ENCODE peak calls at places on chromosomes 1 and 21, in six cellular contexts. B is breast epithelium, A is right cardiac atrium, N is cardiac muscle cell, R is mesendoderm, I is neural progenitor cell. O is an unnamed sample.

GRCh38 chr1:85297855-85298629 is 21.6 kb upstream of the BCL10 start:
- DNase-seq in B (no peak), R (peak), N (no peak), I (no peak), A (no peak), O (peak)

GRCh38 chr1:48093696-48094518 is 96.7 kb upstream of the TRABD2B start:
- DNase-seq in R (peak), B (peak), N (peak), I (peak), A (peak), O (peak)

GRCh38 chr1:247370786-247371732 is 39.4 kb upstream of the ZNF496 start:
- DNase-seq in R (no peak), N (no peak), A (no peak), I (no peak), B (no peak), O (no peak)

GRCh38 chr1:159821171-159821867 is 5.4 kb upstream of the SLAMF8 start:
- DNase-seq in N (no peak), B (no peak), R (peak), I (peak), A (no peak), O (no peak)

GRCh38 chr21:33069994-33070811 is at the start of gene OLIG1:
- DNase-seq in I (peak), B (no peak), R (peak), A (peak), N (peak), O (no peak)

GRCh38 chr1:82451191-82451590 is 650.5 kb downstream of the ADGRL2 start:
- DNase-seq in I (no peak), A (no peak), N (no peak), R (no peak), B (no peak), O (no peak)

GRCh38 chr1:177660188-177660587 is 309.7 kb downstream of the SEC16B start:
- DNase-seq in A (no peak), N (no peak), B (no peak), I (no peak), R (no peak), O (no peak)

GRCh38 chr1:174682419-174683008 is 234.8 kb downstream of the GPR52 start:
- DNase-seq in N (no peak), A (no peak), B (no peak), I (no peak), R (no peak), O (no peak)

GRCh38 chr1:35186239-35186638 is 6.7 kb downstream of the SFPQ start:
- DNase-seq in B (no peak), A (no peak), N (no peak), R (no peak), I (no peak), O (no peak)

GRCh38 chr1:74468982-74469603 is 43.3 kb downstream of the LRRC53 start:
- DNase-seq in A (no peak), B (no peak), R (peak), N (peak), I (peak), O (no peak)

GRCh38 chr1:59144959-59145358 is 151.9 kb upstream of the FGGY start:
- DNase-seq in N (no peak), I (no peak), A (no peak), B (no peak), R (no peak), O (no peak)

GRCh38 chr1:153647375-153647714 is 11.2 kb upstream of the SNAPIN start:
- DNase-seq in N (no peak), R (peak), A (no peak), B (no peak), I (no peak), O (no peak)

GRCh38 chr1:25861316-25862286 is 2.3 kb upstream of the AUNIP start:
- DNase-seq in A (peak), N (no peak), B (no peak), I (peak), R (peak), O (no peak)

GRCh38 chr1:180598333-180598979 is 33.4 kb upstream of the XPR1 start:
- DNase-seq in B (no peak), I (peak), A (no peak), R (peak), N (no peak), O (no peak)

GRCh38 chr1:93079685-93080141 is 630 bp downstream of the MTF2 start:
- DNase-seq in R (peak), A (peak), I (peak), B (peak), N (peak), O (peak)

GRCh38 chr1:20964540-20965484 is 177.7 kb upstream of the HP1BP3 start:
- DNase-seq in B (no peak), R (peak), N (no peak), I (no peak), A (no peak), O (no peak)

GRCh38 chr1:220182656-220183055 is 88.7 kb downstream of the IARS2 start:
- DNase-seq in I (no peak), B (no peak), R (no peak), N (no peak), A (no peak), O (no peak)
- H3K4me3 ChIP-seq in I (no peak), B (no peak), R (no peak), N (no peak), A (no peak), O (no peak)

DNA sequence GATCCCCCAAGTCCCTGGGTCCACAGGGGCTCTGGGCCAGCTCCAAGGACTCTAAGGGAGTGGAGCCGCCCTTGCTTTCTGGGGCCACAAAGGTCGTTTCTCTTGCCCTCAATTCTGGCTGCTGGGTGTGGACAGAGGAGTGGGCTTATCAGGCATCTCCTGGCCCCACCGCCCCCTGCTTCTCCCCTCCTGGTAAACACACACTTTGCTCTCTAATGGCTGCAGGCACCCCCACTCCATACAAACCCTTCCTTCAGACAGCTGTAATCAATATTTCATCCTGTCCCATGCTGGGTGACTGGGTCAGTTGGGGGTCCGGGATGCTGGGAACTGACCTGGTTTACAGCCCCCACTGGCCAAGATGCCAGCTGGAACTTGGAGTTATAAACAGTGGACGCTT is 67.5 kb downstream of the PRDM16 start:
- DNase-seq in N (no peak), R (no peak), I (no peak), B (no peak), A (no peak), O (no peak)
- H3K27ac ChIP-seq in N (no peak), R (no peak), I (no peak), B (no peak), A (no peak), O (no peak)

GRCh38 chr1:176531036-176531435 is 68.1 kb downstream of the PAPPA2 start:
- DNase-seq in R (no peak), I (no peak), A (no peak), B (no peak), N (no peak), O (no peak)
- H3K4me3 ChIP-seq in R (no peak), I (no peak), A (no peak), B (no peak), N (no peak), O (no peak)

DNA sequence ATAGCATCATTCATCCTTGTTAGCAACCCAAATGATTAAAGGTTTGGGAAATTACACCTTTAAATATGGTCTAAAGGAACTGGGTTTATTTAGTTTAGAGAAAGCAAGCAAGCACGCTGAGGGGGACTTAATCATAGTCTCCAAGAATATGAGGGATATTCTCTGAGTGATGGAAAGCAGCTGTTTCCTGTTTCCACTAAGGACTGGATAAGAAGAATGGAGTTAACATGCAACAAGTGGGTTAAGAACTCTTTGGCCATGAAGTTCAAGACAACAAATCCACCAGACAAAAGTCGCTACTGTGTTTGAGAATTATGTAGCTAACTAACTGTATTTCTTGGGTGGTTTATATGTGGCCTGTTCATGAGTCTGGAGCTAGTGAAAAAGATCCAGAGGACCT is 85.7 kb downstream of the TGFB2 start:
- DNase-seq in N (no peak), B (no peak), I (no peak), A (no peak), R (no peak), O (no peak)
- H3K27ac ChIP-seq in N (peak), B (no peak), I (no peak), A (no peak), R (no peak), O (no peak)

DNA sequence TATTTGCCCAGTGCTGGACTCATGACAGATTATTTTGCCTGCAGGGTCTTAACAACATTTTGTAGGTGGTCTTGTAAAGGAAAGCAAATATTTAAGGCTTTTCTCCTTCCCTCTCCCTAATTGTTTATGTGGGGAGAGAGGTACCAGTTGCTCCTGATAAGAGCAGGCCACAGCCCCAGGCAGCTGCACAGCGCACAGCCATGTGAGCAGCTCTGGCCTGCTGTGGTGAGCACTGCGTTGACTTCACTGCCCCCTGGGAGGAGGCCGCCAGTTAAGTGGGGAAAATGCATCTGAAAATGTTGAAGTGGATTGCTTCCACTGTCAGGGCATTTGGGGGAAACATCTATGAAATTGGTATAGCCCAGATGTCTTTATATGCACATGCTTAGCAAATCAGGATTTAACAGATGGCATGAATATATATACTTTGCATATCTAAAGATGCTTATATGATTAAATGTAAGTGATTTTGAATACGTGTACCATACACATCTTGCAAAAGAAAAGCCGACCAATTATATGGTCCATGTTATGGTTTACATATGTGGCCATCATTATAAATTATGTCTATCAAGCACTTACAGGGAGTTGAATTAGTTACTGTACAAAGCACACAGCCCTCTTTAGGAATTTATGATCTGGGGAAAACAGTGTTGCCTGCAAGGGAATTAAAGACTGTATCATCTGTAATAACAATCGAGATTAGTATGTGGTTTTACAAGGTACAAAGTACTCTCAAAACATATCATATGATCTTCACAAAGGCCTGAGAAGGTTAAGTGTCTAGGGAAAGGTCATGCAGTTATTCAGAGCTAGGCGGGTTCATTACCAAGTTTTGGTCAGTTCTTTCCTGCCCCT is 132.0 kb downstream of the RHOU start:
- DNase-seq in R (no peak), I (no peak), B (no peak), N (peak), A (peak), O (no peak)
- H3K4me3 ChIP-seq in R (no peak), I (no peak), B (no peak), N (no peak), A (no peak), O (no peak)

GRCh38 chr1:219826290-219826689 is 102.1 kb downstream of the SLC30A10 start:
- DNase-seq in B (no peak), R (no peak), I (no peak), A (no peak), N (no peak), O (no peak)
- H3K27ac ChIP-seq in B (no peak), R (no peak), I (peak), A (no peak), N (no peak), O (no peak)

GRCh38 chr1:192904438-192904895 is 95.6 kb downstream of the RGS2 start:
- DNase-seq in I (no peak), N (no peak), B (no peak), A (no peak), R (no peak), O (no peak)
- H3K4me3 ChIP-seq in I (no peak), N (no peak), B (no peak), A (no peak), R (no peak), O (no peak)

O was measured in CD8-positive, alpha-beta memory T cell.